ENCODE peak calls at places on chromosome 20, in eight cellular contexts. X is pancreas, V is GM13976, M is psoas muscle, E is Peyer's patch, N is neural crest cell, K is upper lobe of right lung, W is stomach. G is an unnamed sample.

GRCh38 chr20:59483481-59483880 is 120.9 kb upstream of the PHACTR3 start:
- DNase-seq in X (no peak), V (no peak), M (no peak), E (no peak), N (no peak), K (no peak), W (no peak), G (no peak)

GRCh38 chr20:24617757-24618450 is 148.5 kb downstream of the SYNDIG1 start:
- DNase-seq in X (no peak), V (no peak), M (no peak), E (no peak), N (no peak), K (no peak), W (no peak), G (no peak)

GRCh38 chr20:59772373-59772705 is 161.1 kb downstream of the SYCP2 start:
- DNase-seq in X (no peak), V (no peak), M (no peak), E (no peak), N (no peak), K (no peak), W (no peak), G (no peak)

GRCh38 chr20:43583133-43583864 is 7.4 kb upstream of the IFT52 start:
- DNase-seq in X (no peak), V (no peak), M (no peak), E (no peak), N (no peak), K (no peak), W (no peak), G (no peak)

GRCh38 chr20:46631212-46631869 is 19.9 kb downstream of the SLC13A3 start:
- DNase-seq in X (no peak), V (no peak), M (no peak), E (no peak), N (no peak), K (peak), W (peak), G (no peak)

GRCh38 chr20:58596244-58597010 is 54.7 kb upstream of the STX16 start:
- DNase-seq in X (no peak), V (no peak), M (no peak), E (no peak), N (no peak), K (no peak), W (no peak), G (no peak)

GRCh38 chr20:60170116-60170515 is 211.9 kb downstream of the CDH26 start:
- DNase-seq in X (no peak), V (no peak), M (no peak), E (no peak), N (no peak), K (no peak), W (no peak), G (no peak)

GRCh38 chr20:40778894-40779496 is 90.0 kb upstream of the MAFB start:
- DNase-seq in X (no peak), V (no peak), M (no peak), E (no peak), N (no peak), K (no peak), W (no peak), G (no peak)

GRCh38 chr20:57810511-57811372 is 100.9 kb upstream of the PMEPA1 start:
- DNase-seq in X (no peak), V (no peak), M (no peak), E (no peak), N (no peak), K (peak), W (no peak), G (no peak)

GRCh38 chr20:35284267-35284991 is at the start of gene EIF6:
- DNase-seq in X (peak), V (peak), M (peak), E (peak), N (peak), K (peak), W (peak), G (no peak)

GRCh38 chr20:45337367-45338120 is 10.7 kb downstream of the SDC4 start:
- DNase-seq in X (peak), V (no peak), M (peak), E (no peak), N (no peak), K (peak), W (peak), G (peak)

GRCh38 chr20:23361108-23361650 is 803 bp upstream of the GZF1 start:
- DNase-seq in X (no peak), V (no peak), M (no peak), E (no peak), N (no peak), K (no peak), W (no peak), G (no peak)

GRCh38 chr20:39016076-39016475 is 53.9 kb downstream of the DHX35 start:
- DNase-seq in X (no peak), V (no peak), M (no peak), E (no peak), N (no peak), K (no peak), W (no peak), G (no peak)

GRCh38 chr20:39013662-39014109 is 51.5 kb downstream of the DHX35 start:
- DNase-seq in X (no peak), V (no peak), M (no peak), E (no peak), N (no peak), K (no peak), W (no peak), G (no peak)

GRCh38 chr20:39021748-39022147 is 59.6 kb downstream of the DHX35 start:
- DNase-seq in X (no peak), V (no peak), M (no peak), E (no peak), N (no peak), K (no peak), W (no peak), G (no peak)

GRCh38 chr20:39019805-39020325 is 57.7 kb downstream of the DHX35 start:
- DNase-seq in X (no peak), V (no peak), M (no peak), E (no peak), N (no peak), K (no peak), W (no peak), G (no peak)

GRCh38 chr20:39016496-39016895 is 54.4 kb downstream of the DHX35 start:
- DNase-seq in X (no peak), V (no peak), M (no peak), E (no peak), N (no peak), K (no peak), W (no peak), G (no peak)
- TF ChIP-seq CTCF in X (no peak), V (no peak), M (no peak), E (no peak), N (no peak), K (no peak), W (no peak), G (no peak)

DNA sequence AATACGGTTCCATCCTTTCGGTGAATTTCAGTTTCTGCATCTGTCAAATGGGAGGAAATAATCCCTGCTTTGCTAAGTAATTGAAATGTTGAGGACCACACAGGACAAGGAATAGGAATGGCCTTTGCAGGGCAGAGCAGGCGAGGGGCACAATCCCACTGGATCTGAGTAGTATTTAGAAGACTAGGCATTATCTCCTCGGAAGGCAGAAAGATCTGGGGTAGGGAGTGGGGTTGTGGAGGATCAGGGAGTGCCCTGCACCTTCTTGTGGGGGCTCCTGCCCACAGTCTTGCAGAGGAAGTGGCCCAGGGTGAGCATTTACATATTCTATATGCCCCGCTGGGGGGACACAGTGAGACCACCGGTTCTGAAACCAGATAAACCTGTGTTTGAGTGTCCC is 87.1 kb upstream of the SIRPA start:
- DNase-seq in X (no peak), V (no peak), M (no peak), E (no peak), N (no peak), K (no peak), W (no peak), G (no peak)
- TF ChIP-seq CTCF in X (no peak), V (no peak), M (no peak), E (no peak), N (no peak), K (no peak), W (no peak), G (no peak)

GRCh38 chr20:199996-200395 is 10.5 kb upstream of the DEFB128 start:
- DNase-seq in X (no peak), V (no peak), M (no peak), E (no peak), N (no peak), K (no peak), W (no peak), G (no peak)

DNA sequence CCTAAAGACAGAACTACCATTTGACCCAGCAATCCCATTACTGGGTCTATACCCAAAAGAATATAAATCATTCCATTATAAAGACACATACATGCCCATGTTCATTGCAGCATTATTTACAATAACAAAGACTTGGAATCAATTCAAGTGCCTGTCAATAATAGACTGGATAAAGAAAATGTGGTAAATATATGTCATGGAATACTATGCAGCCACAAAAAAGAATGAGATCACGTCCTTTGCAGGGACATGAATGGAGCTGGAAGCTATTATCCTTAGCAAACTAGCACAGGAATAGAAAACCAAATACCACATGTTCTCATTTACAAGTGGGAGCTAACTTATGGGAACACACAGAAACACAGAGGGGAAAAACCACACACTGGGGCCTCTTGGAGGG is 8.7 kb upstream of the DEFB128 start:
- DNase-seq in X (no peak), V (no peak), M (no peak), E (no peak), N (no peak), K (no peak), W (no peak), G (no peak)
- TF ChIP-seq CTCF in X (no peak), V (no peak), M (no peak), E (no peak), N (no peak), K (no peak), W (no peak), G (no peak)

GRCh38 chr20:50731930-50732690 is 730 bp downstream of the PARD6B start:
- DNase-seq in X (no peak), V (no peak), M (no peak), E (no peak), N (no peak), K (no peak), W (no peak), G (no peak)
- TF ChIP-seq CTCF in X (no peak), V (no peak), M (no peak), E (no peak), N (no peak), K (no peak), W (no peak), G (no peak)

GRCh38 chr20:62624325-62624690 is 18.0 kb upstream of the SLCO4A1 start:
- DNase-seq in X (peak), V (peak), M (peak), E (peak), N (no peak), K (no peak), W (peak), G (no peak)
- TF ChIP-seq CTCF in X (no peak), V (peak), M (no peak), E (peak), N (no peak), K (no peak), W (no peak), G (no peak)